ENCODE peak calls at places on chromosomes 4 and X, in four cellular contexts. I is ovary, Y is hepatocyte, T is pancreas. W is an unnamed sample.

GRCh38 chrX:11724122-11725017 is 33.7 kb upstream of the MSL3 start:
- DNase-seq in Y (peak; percentile 13), T (peak; percentile 15), I (no peak), W (no peak)

GRCh38 chr4:175560628-175561027 is 251.4 kb downstream of the GPM6A start:
- DNase-seq in T (no peak), Y (peak; percentile 25), I (no peak), W (no peak)

GRCh38 chrX:71612256-71612655 is 6.1 kb downstream of the CXCR3 start:
- DNase-seq in Y (no peak), T (no peak), I (no peak), W (no peak)

GRCh38 chr4:67719953-67720617 is 19.1 kb upstream of the UBA6 start:
- DNase-seq in I (no peak), Y (no peak), T (no peak), W (no peak)

GRCh38 chr4:138839574-138839973 is 176.0 kb upstream of the NOCT start:
- DNase-seq in T (no peak), Y (no peak), I (no peak), W (no peak)

GRCh38 chr4:86099348-86099747 is 260.5 kb downstream of the MAPK10 start:
- DNase-seq in I (no peak), T (no peak), Y (no peak), W (no peak)

GRCh38 chr4:127143460-127144190 is 489.1 kb upstream of the INTU start:
- DNase-seq in I (no peak), T (no peak), Y (no peak), W (no peak)

GRCh38 chr4:84263415-84263814 is 235.7 kb downstream of the NKX6-1 start:
- DNase-seq in T (no peak), Y (no peak), I (no peak), W (no peak)

GRCh38 chrX:103404225-103405008 is 28.1 kb downstream of the BEX3 start:
- DNase-seq in I (peak; percentile 77), Y (peak; percentile 76), T (peak; percentile 71), W (peak; percentile 47)

GRCh38 chrX:43962636-43963035 is 10.6 kb downstream of the NDP start:
- DNase-seq in T (no peak), Y (no peak), I (no peak), W (no peak)

GRCh38 chr4:19927381-19927780 is 324.3 kb upstream of the SLIT2 start:
- DNase-seq in Y (peak; percentile 43), I (no peak), T (no peak), W (no peak)

GRCh38 chr4:156537275-156537674 is 434.3 kb downstream of the PDGFC start:
- DNase-seq in Y (no peak), T (no peak), I (no peak), W (no peak)

GRCh38 chr4:118281611-118282442 is 71.0 kb downstream of the PRSS12 start:
- DNase-seq in I (peak; percentile 60), T (peak; percentile 44), Y (peak; percentile 18), W (no peak)

GRCh38 chr4:119048446-119048845 is 87.2 kb upstream of the MYOZ2 start:
- DNase-seq in T (no peak), I (no peak), Y (no peak), W (no peak)

GRCh38 chr4:143183513-143184216 is 1.1 kb upstream of the USP38 start:
- DNase-seq in T (no peak), Y (no peak), I (no peak), W (no peak)

GRCh38 chrX:20666316-20666715 is 399.6 kb upstream of the RPS6KA3 start:
- DNase-seq in I (no peak), T (no peak), Y (no peak), W (no peak)

GRCh38 chr4:105965183-105965800 is 70.0 kb downstream of the NPNT start:
- DNase-seq in T (no peak), I (no peak), Y (no peak), W (no peak)

GRCh38 chr4:77579406-77580076 is 26.1 kb upstream of the CXCL13 start:
- DNase-seq in Y (no peak), T (no peak), I (no peak), W (no peak)

GRCh38 chrX:131649741-131650140 is 105.9 kb downstream of the OR13H1 start:
- DNase-seq in Y (no peak), T (no peak), I (no peak), W (no peak)

GRCh38 chr4:76388160-76388908 is 32.6 kb downstream of the CCDC158 start:
- DNase-seq in T (no peak), Y (peak; percentile 56), I (no peak), W (no peak)

GRCh38 chr4:127618427-127618826 is 14.3 kb upstream of the INTU start:
- DNase-seq in I (no peak), Y (no peak), T (no peak), W (no peak)

GRCh38 chrX:65677954-65678469 is 10.6 kb downstream of the MSN start:
- DNase-seq in T (peak; percentile 30), I (no peak), Y (peak; percentile 23), W (no peak)

DNA sequence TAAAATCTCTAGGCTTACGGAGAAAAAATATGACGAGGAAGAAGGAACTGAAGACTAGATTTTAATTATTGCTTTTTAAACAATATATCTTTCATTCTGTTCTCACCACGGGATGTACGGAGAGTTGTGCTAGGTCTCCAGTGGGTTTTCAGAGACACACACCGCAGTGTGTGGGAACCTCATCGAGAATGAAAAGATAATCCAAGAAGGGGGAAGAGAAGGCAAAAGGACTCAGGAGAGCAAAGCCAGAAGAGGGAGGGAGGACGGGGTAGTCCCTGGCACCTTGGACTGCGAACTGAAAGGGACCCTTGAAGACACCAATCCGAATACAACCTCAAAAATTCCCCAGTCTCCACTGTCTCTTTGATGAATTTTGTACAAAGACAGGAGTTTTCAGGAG is 907 bp upstream of the LEF1 start:
- DNase-seq in I (no peak), T (no peak), Y (no peak), W (no peak)
- H3K4me3 ChIP-seq in I (no peak overlapping the region), T (no peak overlapping the region), Y (peak overlapping the region; percentile 80), W (no peak overlapping the region)

DNA sequence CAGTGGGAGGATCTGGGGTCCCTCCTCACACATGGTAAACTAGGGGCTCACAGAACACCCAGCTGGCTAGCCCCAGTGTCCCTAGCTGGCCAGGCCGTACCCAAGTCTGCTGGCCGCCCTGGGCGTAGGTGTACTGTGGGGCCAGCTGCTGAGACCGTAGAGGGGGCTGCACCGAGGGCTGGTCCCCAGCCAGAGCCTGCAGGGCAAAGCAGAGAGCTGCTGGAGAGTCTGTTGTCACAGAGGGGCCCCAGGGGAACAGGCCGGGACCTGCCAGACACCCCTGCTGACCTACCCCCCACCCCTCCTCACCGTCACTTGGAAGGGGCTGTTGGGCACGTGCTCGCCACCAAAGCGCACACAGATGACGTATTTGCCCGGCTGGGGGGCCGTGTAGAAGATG is 19.9 kb downstream of the FLNA start:
- DNase-seq in I (no peak), T (no peak), Y (no peak), W (no peak)
- H3K4me1 ChIP-seq in I (no peaks in the 10 kb centered on the region), T (no peaks in the 10 kb centered on the region), Y (no peaks in the 10 kb centered on the region), W (no peaks in the 10 kb centered on the region)

GRCh38 chr4:147491076-147491475 is 10.2 kb downstream of the EDNRA start:
- DNase-seq in I (no peak), Y (no peak), T (no peak), W (no peak)
- H3K27ac ChIP-seq in I (no peak overlapping the region), Y (no peak overlapping the region), T (no peak overlapping the region), W (no peak overlapping the region)

GRCh38 chr4:688695-689497 is at the start of gene SLC49A3:
- DNase-seq in Y (peak; percentile 53), I (no peak), T (no peak), W (peak; percentile 57)
- H3K4me3 ChIP-seq in Y (peak within 1 kb of the TSS; percentile 38), I (peak within 1 kb of the TSS; percentile 11), T (peak within 1 kb of the TSS; percentile 44), W (peak within 1 kb of the TSS; percentile 55)

GRCh38 chrX:132877954-132878536 is 80.4 kb downstream of the HS6ST2 start:
- DNase-seq in I (no peak), Y (no peak), T (no peak), W (no peak)
- H3K4me1 ChIP-seq in I (peaks cover 5% of the 10 kb centered on the region), Y (peaks cover 28% of the 10 kb centered on the region), T (no peaks in the 10 kb centered on the region), W (no peaks in the 10 kb centered on the region)

GRCh38 chr4:159368320-159368719 is 265.4 kb downstream of the RAPGEF2 start:
- DNase-seq in I (no peak), Y (no peak), T (no peak), W (no peak)
- H3K27ac ChIP-seq in I (no peak overlapping the region), Y (no peak overlapping the region), T (no peak overlapping the region), W (no peak overlapping the region)

GRCh38 chr4:71189471-71189870 is 149.3 kb upstream of the SLC4A4 start:
- DNase-seq in I (no peak), Y (no peak), T (no peak), W (no peak)

GRCh38 chr4:71186566-71187398 is 152.0 kb upstream of the SLC4A4 start:
- DNase-seq in T (no peak), Y (peak; percentile 78), I (peak; percentile 38), W (no peak)

GRCh38 chr4:71188197-71188625 is 150.6 kb upstream of the SLC4A4 start:
- DNase-seq in T (no peak), I (no peak), Y (no peak), W (no peak)

GRCh38 chr4:71187399-71188196 is 151.2 kb upstream of the SLC4A4 start:
- DNase-seq in I (peak; percentile 32), T (peak; percentile 61), Y (peak; percentile 37), W (peak; percentile 67)

DNA sequence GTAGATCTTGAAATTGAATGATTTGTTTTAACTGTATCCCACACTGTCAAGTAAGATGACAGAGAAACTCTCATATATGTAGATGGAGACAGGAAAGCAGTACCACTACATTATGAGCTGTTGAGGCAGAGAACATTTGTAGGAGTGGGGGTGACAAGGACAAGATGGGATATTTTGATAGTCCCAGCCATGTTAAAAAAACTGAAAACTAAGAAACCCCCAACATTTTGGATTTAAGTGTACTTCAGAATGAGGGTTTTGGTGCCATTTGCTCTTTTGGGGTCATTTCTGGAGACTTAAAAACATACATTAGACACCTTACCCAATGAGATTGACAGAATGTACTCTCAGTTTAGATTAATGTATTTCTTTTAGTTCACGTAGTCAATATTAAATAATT is 149.9 kb upstream of the SLC4A4 start:
- DNase-seq in Y (no peak), I (no peak), T (no peak), W (no peak)
- H3K4me3 ChIP-seq in Y (peak overlapping the region; percentile 0), I (no peak overlapping the region), T (peak overlapping the region; percentile 77), W (peak overlapping the region; percentile 91)

GRCh38 chr4:1226598-1226997 is 22.3 kb downstream of the CTBP1 start:
- DNase-seq in T (no peak), Y (no peak), I (no peak), W (no peak)

GRCh38 chr4:1229117-1229849 is 19.6 kb downstream of the CTBP1 start:
- DNase-seq in Y (no peak), I (no peak), T (no peak), W (no peak)

GRCh38 chr4:1225272-1226166 is 23.4 kb downstream of the CTBP1 start:
- DNase-seq in T (no peak), Y (no peak), I (no peak), W (no peak)

GRCh38 chr4:1226167-1226514 is 22.8 kb downstream of the CTBP1 start:
- DNase-seq in T (no peak), Y (no peak), I (peak; percentile 61), W (no peak)

DNA sequence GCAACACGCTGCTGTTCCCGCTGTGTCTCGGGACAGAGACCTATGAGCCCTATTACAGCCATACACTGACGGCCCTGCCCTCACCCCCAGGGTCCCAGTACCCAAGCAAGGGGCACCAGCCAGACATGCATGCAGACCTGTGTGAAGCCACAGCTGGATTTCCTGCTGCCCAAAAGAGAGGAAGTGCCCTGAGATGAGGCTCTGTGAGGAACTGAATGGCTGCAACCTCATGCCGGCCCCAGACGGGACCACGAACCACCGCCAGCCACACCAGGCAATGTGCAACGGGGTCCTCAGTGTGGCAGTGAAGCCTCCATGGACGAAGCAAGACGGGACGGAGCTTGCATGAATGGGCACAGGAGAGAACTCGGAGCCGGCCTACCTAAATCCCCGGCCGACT is 21.1 kb downstream of the CTBP1 start:
- DNase-seq in I (no peak), Y (no peak), T (no peak), W (no peak)
- H3K4me1 ChIP-seq in I (peaks cover 5% of the 10 kb centered on the region), Y (no peaks in the 10 kb centered on the region), T (no peaks in the 10 kb centered on the region), W (no peaks in the 10 kb centered on the region)